ENCODE peak calls at places on chromosomes 1 and 21, in four cellular contexts. D is RCC 7860, C is HCEC 1CT, I is IMR-90. R is an unnamed sample.

GRCh38 chr1:155646307-155646706 is 36.3 kb downstream of the MSTO1 start:
- DNase-seq in D (no peak), C (no peak), I (peak; percentile 39), R (peak; percentile 28)

GRCh38 chr1:9416506-9416905 is 122.8 kb upstream of the SLC25A33 start:
- DNase-seq in D (no peak), C (no peak), I (no peak), R (no peak)

GRCh38 chr1:3698660-3699408 is 46.5 kb downstream of the TP73 start:
- DNase-seq in D (no peak), C (no peak), I (no peak), R (no peak)

GRCh38 chr1:47687618-47687940 is 249.7 kb downstream of the FOXD2 start:
- DNase-seq in D (no peak), C (no peak), I (no peak), R (no peak)

GRCh38 chr1:223828162-223828848 is 17.4 kb downstream of the TP53BP2 start:
- DNase-seq in D (no peak), C (no peak), I (no peak), R (no peak)

GRCh38 chr1:222644649-222645005 is 26.7 kb downstream of the MIA3 start:
- DNase-seq in D (no peak), C (no peak), I (no peak), R (no peak)

GRCh38 chr1:147389532-147390184 is 147.2 kb downstream of the CHD1L start:
- DNase-seq in D (peak; percentile 29), C (peak; percentile 56), I (peak; percentile 58), R (peak; percentile 21)

GRCh38 chr1:150877220-150877516 is 769 bp upstream of the ARNT start:
- DNase-seq in D (no peak), C (no peak), I (no peak), R (no peak)

GRCh38 chr1:145759713-145760112 is 40.4 kb downstream of the CD160 start:
- DNase-seq in D (no peak), C (no peak), I (no peak), R (no peak)

GRCh38 chr1:115564201-115564600 is 77.6 kb upstream of the VANGL1 start:
- DNase-seq in D (no peak), C (no peak), I (no peak), R (no peak)

GRCh38 chr1:11719313-11720032 is 16.5 kb upstream of the AGTRAP start:
- DNase-seq in D (peak; percentile 33), C (peak; percentile 30), I (peak; percentile 61), R (peak; percentile 32)

GRCh38 chr1:25808481-25809244 is 8.7 kb downstream of the SELENON start:
- DNase-seq in D (no peak), C (no peak), I (no peak), R (no peak)

GRCh38 chr1:233916706-233917105 is 12.2 kb downstream of the SLC35F3 start:
- DNase-seq in D (peak; percentile 38), C (no peak), I (no peak), R (no peak)

GRCh38 chr1:32179193-32179442 is 357 bp upstream of the TXLNA start:
- DNase-seq in D (no peak), C (no peak), I (no peak), R (no peak)

GRCh38 chr21:42160111-42160949 is 58.6 kb upstream of the ABCG1 start:
- DNase-seq in D (no peak), C (no peak), I (no peak), R (no peak)

GRCh38 chr21:40386301-40386911 is 460.6 kb downstream of the DSCAM start:
- DNase-seq in D (no peak), C (no peak), I (no peak), R (no peak)

GRCh38 chr1:20285510-20285909 is 5.2 kb upstream of the VWA5B1 start:
- DNase-seq in D (no peak), C (no peak), I (no peak), R (no peak)

GRCh38 chr1:77504986-77505385 is 177.5 kb downstream of the ZZZ3 start:
- DNase-seq in D (no peak), C (no peak), I (peak; percentile 12), R (no peak)

GRCh38 chr1:39297534-39297933 is 93.0 kb downstream of the MACF1 start:
- DNase-seq in D (no peak), C (no peak), I (peak; percentile 68), R (no peak)

GRCh38 chr1:158103860-158104522 is 76.7 kb upstream of the CD1D start:
- DNase-seq in D (no peak), C (no peak), I (no peak), R (no peak)

GRCh38 chr1:115069186-115069585 is 20.1 kb downstream of the TSPAN2 start:
- DNase-seq in D (peak; percentile 84), C (peak; percentile 36), I (peak; percentile 17), R (no peak)

GRCh38 chr1:13893456-13893855 is 193.5 kb downstream of the PRDM2 start:
- DNase-seq in D (no peak), C (no peak), I (no peak), R (no peak)

GRCh38 chr1:61640531-61641125 is 84.3 kb downstream of the TM2D1 start:
- DNase-seq in D (no peak), C (no peak), I (no peak), R (no peak)

GRCh38 chr1:206742702-206743383 is 27.7 kb upstream of the IL19 start:
- DNase-seq in D (no peak), C (no peak), I (no peak), R (no peak)

GRCh38 chr1:96966536-96967138 is 245.1 kb downstream of the PTBP2 start:
- DNase-seq in D (peak; percentile 57), C (peak; percentile 51), I (peak; percentile 76), R (peak; percentile 54)

GRCh38 chr1:15523922-15524282 is at the start of gene CASP9:
- DNase-seq in D (no peak), C (no peak), I (peak; percentile 43), R (no peak)

GRCh38 chr1:75258351-75258750 is 124.2 kb downstream of the LHX8 start:
- DNase-seq in D (no peak), C (no peak), I (no peak), R (no peak)

GRCh38 chr1:8816831-8817412 is 518 bp downstream of the RERE start:
- DNase-seq in D (peak; percentile 30), C (peak; percentile 34), I (no peak), R (no peak)

GRCh38 chr1:150582371-150582770 is 3.0 kb upstream of the MCL1 start:
- DNase-seq in D (no peak), C (no peak), I (peak; percentile 38), R (no peak)

GRCh38 chr1:19647643-19648042 is 3.5 kb downstream of the NBL1 start:
- DNase-seq in D (no peak), C (no peak), I (no peak), R (no peak)

GRCh38 chr1:199946305-199947155 is 81.0 kb upstream of the NR5A2 start:
- DNase-seq in D (no peak), C (no peak), I (no peak), R (no peak)

GRCh38 chr1:110064576-110065337 is 5.7 kb downstream of the ALX3 start:
- DNase-seq in D (no peak), C (no peak), I (no peak), R (no peak)

GRCh38 chr21:45895778-45896370 is 85.7 kb upstream of the COL6A1 start:
- DNase-seq in D (no peak), C (no peak), I (no peak), R (no peak)

GRCh38 chr21:45543371-45543709 is 1.1 kb upstream of the SLC19A1 start:
- DNase-seq in D (no peak), C (no peak), I (no peak), R (no peak)

GRCh38 chr1:18394563-18395156 is 86.1 kb upstream of the KLHDC7A start:
- DNase-seq in D (no peak), C (no peak), I (no peak), R (no peak)

GRCh38 chr1:192601145-192602048 is 25.8 kb downstream of the RGS1 start:
- DNase-seq in D (peak; percentile 20), C (peak; percentile 52), I (peak; percentile 51), R (no peak)

GRCh38 chr1:100430368-100430767 is 78.1 kb downstream of the CDC14A start:
- DNase-seq in D (no peak), C (no peak), I (no peak), R (no peak)